ENCODE peak calls at places on chromosomes 6 and 20, in ten cellular contexts. One of them, this sample, is unnamed.
A peak's percentile ranks its signal among the peaks of the same experiment; 100 is the strongest.

GRCh38 chr6:81228912-81229540 is 523.5 kb downstream of the TENT5A start:
- DNase-seq in upper lobe of left lung: no peak
- DNase-seq in esophagus muscularis mucosa: no peak
- DNase-seq in GM12878: no peak
- DNase-seq in K562: no peak
- DNase-seq in H1: no peak
- DNase-seq in stomach: no peak
- DNase-seq in transverse colon: no peak
- DNase-seq in sigmoid colon: no peak
- DNase-seq in HepG2: no peak
- DNase-seq in this sample: no peak

GRCh38 chr6:138410972-138411667 is 7.1 kb downstream of the HEBP2 start:
- DNase-seq in GM12878: no peak
- DNase-seq in HepG2: no peak
- DNase-seq in K562: no peak
- DNase-seq in esophagus muscularis mucosa: no peak
- DNase-seq in upper lobe of left lung: no peak
- DNase-seq in H1: no peak
- DNase-seq in stomach: no peak
- DNase-seq in transverse colon: no peak
- DNase-seq in sigmoid colon: no peak
- DNase-seq in this sample: no peak

GRCh38 chr6:156976144-156977088 is 199.2 kb downstream of the ARID1B start:
- DNase-seq in stomach: no peak
- DNase-seq in upper lobe of left lung: no peak
- DNase-seq in esophagus muscularis mucosa: no peak
- DNase-seq in K562: no peak
- DNase-seq in H1: no peak
- DNase-seq in HepG2: no peak
- DNase-seq in GM12878: no peak
- DNase-seq in transverse colon: no peak
- DNase-seq in sigmoid colon: peak; percentile 63
- DNase-seq in this sample: no peak

GRCh38 chr6:98941319-98941718 is 6.4 kb downstream of the FBXL4 start:
- DNase-seq in GM12878: no peak
- DNase-seq in sigmoid colon: no peak
- DNase-seq in HepG2: no peak
- DNase-seq in K562: no peak
- DNase-seq in H1: no peak
- DNase-seq in upper lobe of left lung: no peak
- DNase-seq in stomach: no peak
- DNase-seq in transverse colon: no peak
- DNase-seq in esophagus muscularis mucosa: no peak
- DNase-seq in this sample: no peak

GRCh38 chr6:5181494-5182287 is 79.1 kb downstream of the LYRM4 start:
- DNase-seq in H1: no peak
- DNase-seq in GM12878: no peak
- DNase-seq in esophagus muscularis mucosa: no peak
- DNase-seq in upper lobe of left lung: no peak
- DNase-seq in HepG2: no peak
- DNase-seq in sigmoid colon: no peak
- DNase-seq in K562: no peak
- DNase-seq in stomach: no peak
- DNase-seq in transverse colon: no peak
- DNase-seq in this sample: no peak

GRCh38 chr20:18020931-18021330 is 36.8 kb downstream of the OVOL2 start:
- DNase-seq in H1: no peak
- DNase-seq in esophagus muscularis mucosa: no peak
- DNase-seq in HepG2: no peak
- DNase-seq in K562: no peak
- DNase-seq in stomach: no peak
- DNase-seq in sigmoid colon: no peak
- DNase-seq in upper lobe of left lung: no peak
- DNase-seq in GM12878: no peak
- DNase-seq in transverse colon: no peak
- DNase-seq in this sample: no peak

GRCh38 chr20:57618766-57619052 is 1.5 kb downstream of the ZBP1 start:
- DNase-seq in esophagus muscularis mucosa: no peak
- DNase-seq in GM12878: no peak
- DNase-seq in HepG2: no peak
- DNase-seq in stomach: no peak
- DNase-seq in H1: no peak
- DNase-seq in sigmoid colon: no peak
- DNase-seq in upper lobe of left lung: no peak
- DNase-seq in K562: no peak
- DNase-seq in transverse colon: no peak
- DNase-seq in this sample: no peak

GRCh38 chr20:48657426-48658197 is 170.2 kb downstream of the PREX1 start:
- DNase-seq in upper lobe of left lung: peak; percentile 74
- DNase-seq in transverse colon: peak; percentile 67
- DNase-seq in stomach: peak; percentile 78
- DNase-seq in H1: no peak
- DNase-seq in K562: peak; percentile 86
- DNase-seq in GM12878: peak; percentile 21
- DNase-seq in HepG2: peak; percentile 84
- DNase-seq in sigmoid colon: peak; percentile 83
- DNase-seq in esophagus muscularis mucosa: no peak
- DNase-seq in this sample: no peak

GRCh38 chr20:57586370-57586793 is 25.5 kb downstream of the PCK1 start:
- DNase-seq in sigmoid colon: peak; percentile 73
- DNase-seq in GM12878: no peak
- DNase-seq in upper lobe of left lung: no peak
- DNase-seq in stomach: no peak
- DNase-seq in transverse colon: peak; percentile 85
- DNase-seq in K562: no peak
- DNase-seq in esophagus muscularis mucosa: no peak
- DNase-seq in HepG2: peak; percentile 43
- DNase-seq in H1: no peak
- DNase-seq in this sample: no peak

GRCh38 chr20:62025394-62025793 is 40.3 kb downstream of the TAF4 start:
- DNase-seq in K562: no peak
- DNase-seq in sigmoid colon: no peak
- DNase-seq in transverse colon: no peak
- DNase-seq in H1: no peak
- DNase-seq in HepG2: no peak
- DNase-seq in GM12878: no peak
- DNase-seq in stomach: no peak
- DNase-seq in upper lobe of left lung: no peak
- DNase-seq in esophagus muscularis mucosa: no peak
- DNase-seq in this sample: no peak

GRCh38 chr6:385614-386013 is 5.9 kb upstream of the IRF4 start:
- DNase-seq in stomach: no peak
- DNase-seq in sigmoid colon: no peak
- DNase-seq in transverse colon: no peak
- DNase-seq in GM12878: no peak
- DNase-seq in esophagus muscularis mucosa: no peak
- DNase-seq in H1: no peak
- DNase-seq in K562: no peak
- DNase-seq in HepG2: no peak
- DNase-seq in upper lobe of left lung: no peak
- DNase-seq in this sample: no peak
- TF ChIP-seq EP300 in stomach: no peak
- TF ChIP-seq EP300 in sigmoid colon: no peak
- TF ChIP-seq EP300 in transverse colon: no peak
- TF ChIP-seq EP300 in GM12878: no peak
- TF ChIP-seq EP300 in esophagus muscularis mucosa: no peak
- TF ChIP-seq EP300 in H1: no peak
- TF ChIP-seq EP300 in K562: no peak
- TF ChIP-seq EP300 in HepG2: no peak
- TF ChIP-seq EP300 in upper lobe of left lung: no peak
- TF ChIP-seq EP300 in this sample: no peak

GRCh38 chr20:41390889-41391288 is 24.3 kb upstream of the EMILIN3 start:
- DNase-seq in GM12878: no peak
- DNase-seq in transverse colon: no peak
- DNase-seq in HepG2: no peak
- DNase-seq in H1: no peak
- DNase-seq in stomach: no peak
- DNase-seq in esophagus muscularis mucosa: no peak
- DNase-seq in upper lobe of left lung: no peak
- DNase-seq in K562: no peak
- DNase-seq in sigmoid colon: no peak
- DNase-seq in this sample: no peak

GRCh38 chr20:41392871-41393704 is 26.5 kb upstream of the EMILIN3 start:
- DNase-seq in H1: no peak
- DNase-seq in HepG2: no peak
- DNase-seq in stomach: peak; percentile 32
- DNase-seq in transverse colon: no peak
- DNase-seq in GM12878: no peak
- DNase-seq in K562: no peak
- DNase-seq in esophagus muscularis mucosa: no peak
- DNase-seq in sigmoid colon: peak; percentile 88
- DNase-seq in upper lobe of left lung: no peak
- DNase-seq in this sample: no peak

GRCh38 chr20:41392295-41392694 is 25.7 kb upstream of the EMILIN3 start:
- DNase-seq in esophagus muscularis mucosa: no peak
- DNase-seq in GM12878: no peak
- DNase-seq in H1: no peak
- DNase-seq in stomach: no peak
- DNase-seq in HepG2: no peak
- DNase-seq in transverse colon: no peak
- DNase-seq in upper lobe of left lung: no peak
- DNase-seq in sigmoid colon: no peak
- DNase-seq in K562: no peak
- DNase-seq in this sample: no peak

GRCh38 chr20:41393705-41394066 is 27.1 kb upstream of the EMILIN3 start:
- DNase-seq in transverse colon: no peak
- DNase-seq in esophagus muscularis mucosa: no peak
- DNase-seq in stomach: no peak
- DNase-seq in HepG2: no peak
- DNase-seq in GM12878: no peak
- DNase-seq in upper lobe of left lung: no peak
- DNase-seq in K562: no peak
- DNase-seq in sigmoid colon: no peak
- DNase-seq in H1: no peak
- DNase-seq in this sample: no peak

GRCh38 chr20:41391587-41392001 is 25.0 kb upstream of the EMILIN3 start:
- DNase-seq in upper lobe of left lung: no peak
- DNase-seq in transverse colon: no peak
- DNase-seq in sigmoid colon: no peak
- DNase-seq in H1: no peak
- DNase-seq in HepG2: no peak
- DNase-seq in K562: no peak
- DNase-seq in esophagus muscularis mucosa: no peak
- DNase-seq in stomach: no peak
- DNase-seq in GM12878: no peak
- DNase-seq in this sample: no peak
- TF ChIP-seq POLR2A in upper lobe of left lung: no peak
- TF ChIP-seq POLR2A in transverse colon: no peak
- TF ChIP-seq POLR2A in sigmoid colon: no peak
- TF ChIP-seq POLR2A in H1: no peak
- TF ChIP-seq POLR2A in HepG2: no peak
- TF ChIP-seq POLR2A in K562: no peak
- TF ChIP-seq POLR2A in esophagus muscularis mucosa: no peak
- TF ChIP-seq POLR2A in stomach: no peak
- TF ChIP-seq POLR2A in GM12878: no peak
- TF ChIP-seq POLR2A in this sample: no peak

DNA sequence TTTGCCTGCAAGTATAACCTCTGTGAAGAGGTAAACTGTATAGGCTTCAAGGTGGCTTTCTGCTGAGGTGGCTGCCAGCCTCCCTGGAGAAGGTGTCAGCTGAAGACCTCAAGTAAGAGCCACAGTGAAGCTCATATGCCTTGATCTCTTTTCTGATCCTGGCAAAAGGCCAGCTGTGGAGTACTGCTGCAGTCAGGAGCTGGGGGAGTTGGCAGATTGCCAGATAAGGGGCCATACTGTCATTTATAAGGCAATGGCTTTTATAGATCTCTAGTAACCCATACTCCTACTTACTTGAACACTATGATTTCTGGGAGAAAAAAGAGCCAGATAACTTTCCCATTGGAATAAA is 8.8 kb upstream of the CEP85L start:
- DNase-seq in K562: peak; percentile 72
- DNase-seq in GM12878: no peak
- DNase-seq in stomach: no peak
- DNase-seq in esophagus muscularis mucosa: no peak
- DNase-seq in transverse colon: no peak
- DNase-seq in upper lobe of left lung: no peak
- DNase-seq in H1: no peak
- DNase-seq in HepG2: no peak
- DNase-seq in sigmoid colon: no peak
- DNase-seq in this sample: no peak
- TF ChIP-seq POLR2AphosphoS5 in K562: peak; percentile 67
- TF ChIP-seq POLR2AphosphoS5 in GM12878: no peak
- TF ChIP-seq POLR2AphosphoS5 in stomach: no peak
- TF ChIP-seq POLR2AphosphoS5 in esophagus muscularis mucosa: no peak
- TF ChIP-seq POLR2AphosphoS5 in transverse colon: no peak
- TF ChIP-seq POLR2AphosphoS5 in upper lobe of left lung: no peak
- TF ChIP-seq POLR2AphosphoS5 in H1: no peak
- TF ChIP-seq POLR2AphosphoS5 in HepG2: no peak
- TF ChIP-seq POLR2AphosphoS5 in sigmoid colon: no peak
- TF ChIP-seq POLR2AphosphoS5 in this sample: no peak

GRCh38 chr6:144417686-144418085 is 132.6 kb downstream of the UTRN start:
- DNase-seq in esophagus muscularis mucosa: no peak
- DNase-seq in H1: no peak
- DNase-seq in transverse colon: no peak
- DNase-seq in GM12878: no peak
- DNase-seq in sigmoid colon: no peak
- DNase-seq in K562: no peak
- DNase-seq in stomach: no peak
- DNase-seq in HepG2: no peak
- DNase-seq in upper lobe of left lung: no peak
- DNase-seq in this sample: no peak

GRCh38 chr6:144416773-144417172 is 131.6 kb downstream of the UTRN start:
- DNase-seq in sigmoid colon: no peak
- DNase-seq in esophagus muscularis mucosa: no peak
- DNase-seq in K562: no peak
- DNase-seq in transverse colon: no peak
- DNase-seq in HepG2: no peak
- DNase-seq in H1: no peak
- DNase-seq in upper lobe of left lung: no peak
- DNase-seq in stomach: no peak
- DNase-seq in GM12878: no peak
- DNase-seq in this sample: no peak

GRCh38 chr6:144415014-144415413 is 129.9 kb downstream of the UTRN start:
- DNase-seq in upper lobe of left lung: no peak
- DNase-seq in GM12878: no peak
- DNase-seq in stomach: no peak
- DNase-seq in K562: no peak
- DNase-seq in transverse colon: no peak
- DNase-seq in sigmoid colon: no peak
- DNase-seq in HepG2: peak; percentile 95
- DNase-seq in H1: no peak
- DNase-seq in esophagus muscularis mucosa: no peak
- DNase-seq in this sample: no peak

GRCh38 chr6:144416244-144416643 is 131.1 kb downstream of the UTRN start:
- DNase-seq in K562: no peak
- DNase-seq in H1: no peak
- DNase-seq in upper lobe of left lung: no peak
- DNase-seq in transverse colon: no peak
- DNase-seq in HepG2: no peak
- DNase-seq in esophagus muscularis mucosa: no peak
- DNase-seq in sigmoid colon: no peak
- DNase-seq in GM12878: no peak
- DNase-seq in stomach: no peak
- DNase-seq in this sample: no peak

DNA sequence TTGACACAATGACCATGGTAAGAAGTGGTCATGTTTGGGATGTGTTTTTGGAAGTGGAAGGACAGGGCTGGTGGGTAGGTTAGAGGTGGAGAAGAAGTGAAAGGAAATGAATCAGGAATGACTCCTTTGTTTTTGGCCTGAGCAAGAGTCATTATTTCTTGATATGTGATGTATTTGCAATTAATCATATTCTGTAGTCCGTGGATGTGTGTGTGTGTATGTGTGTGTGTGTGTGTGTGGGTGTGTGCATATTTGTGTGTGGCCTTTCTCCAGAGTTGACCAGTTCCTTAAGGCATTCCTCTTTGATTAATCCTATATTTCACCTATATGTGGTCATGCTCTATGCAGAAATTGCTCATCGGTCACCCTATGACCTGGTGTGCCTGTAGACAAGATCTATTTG is 130.7 kb downstream of the UTRN start:
- DNase-seq in H1: no peak
- DNase-seq in HepG2: no peak
- DNase-seq in sigmoid colon: no peak
- DNase-seq in GM12878: no peak
- DNase-seq in transverse colon: no peak
- DNase-seq in K562: no peak
- DNase-seq in esophagus muscularis mucosa: no peak
- DNase-seq in upper lobe of left lung: no peak
- DNase-seq in stomach: no peak
- DNase-seq in this sample: no peak
- TF ChIP-seq EP300 in H1: no peak
- TF ChIP-seq EP300 in HepG2: no peak
- TF ChIP-seq EP300 in sigmoid colon: no peak
- TF ChIP-seq EP300 in GM12878: no peak
- TF ChIP-seq EP300 in transverse colon: no peak
- TF ChIP-seq EP300 in K562: no peak
- TF ChIP-seq EP300 in esophagus muscularis mucosa: no peak
- TF ChIP-seq EP300 in upper lobe of left lung: no peak
- TF ChIP-seq EP300 in stomach: no peak
- TF ChIP-seq EP300 in this sample: no peak

This sample was measured in suprapubic skin.